ENCODE peak calls at places on chromosomes 12 and 14, in seven cellular contexts. F, U, Q, J, G, D and K are unnamed samples.

GRCh38 chr12:115667116-115667515 is 610.4 kb downstream of the MED13L start:
- DNase-seq in F (no peak), G (no peak), U (no peak), D (no peak), J (no peak), Q (no peak), K (no peak)

GRCh38 chr12:74317078-74317581 is 220.5 kb upstream of the ATXN7L3B start:
- DNase-seq in U (no peak), G (peak; percentile 64), J (peak; percentile 28), F (no peak), Q (no peak), D (peak; percentile 47), K (peak; percentile 72)

GRCh38 chr14:59631237-59631636 is 54.6 kb upstream of the CCDC175 start:
- DNase-seq in G (no peak), F (no peak), J (peak; percentile 21), U (no peak), Q (no peak), D (peak; percentile 55), K (peak; percentile 2)

GRCh38 chr12:20212036-20212435 is 156.3 kb upstream of the PDE3A start:
- DNase-seq in D (no peak), J (no peak), G (no peak), F (no peak), U (no peak), Q (no peak), K (peak; percentile 72)

GRCh38 chr12:79373896-79374499 is 316.8 kb downstream of the PAWR start:
- DNase-seq in Q (peak; percentile 37), J (peak; percentile 45), D (peak; percentile 70), U (no peak), F (peak; percentile 30), G (no peak), K (peak; percentile 38)

GRCh38 chr12:130514149-130514551 is 176.5 kb downstream of the PIWIL1 start:
- DNase-seq in G (no peak), D (peak; percentile 57), J (no peak), U (no peak), Q (no peak), F (no peak), K (no peak)

GRCh38 chr12:64042901-64043300 is 179.2 kb downstream of the KICS2 start:
- DNase-seq in U (no peak), G (no peak), D (no peak), Q (no peak), F (no peak), J (no peak), K (peak; percentile 81)

GRCh38 chr14:68984686-68985085 is 5.6 kb upstream of the ACTN1 start:
- DNase-seq in D (no peak), J (no peak), Q (no peak), G (no peak), U (no peak), F (no peak), K (no peak)

GRCh38 chr12:66061076-66061475 is 69.5 kb downstream of the LLPH start:
- DNase-seq in J (no peak), D (no peak), Q (no peak), U (no peak), G (no peak), F (no peak), K (no peak)

GRCh38 chr12:53743277-53744129 is 8.3 kb downstream of the CISTR start:
- DNase-seq in J (peak; percentile 73), Q (peak; percentile 64), D (peak; percentile 86), U (no peak), F (peak; percentile 76), G (peak; percentile 72), K (peak; percentile 64)

GRCh38 chr14:103488071-103488470 is 34.6 kb downstream of the CKB start:
- DNase-seq in F (no peak), Q (no peak), D (no peak), J (no peak), G (no peak), U (no peak), K (no peak)

GRCh38 chr14:93073833-93074769 is 41.6 kb downstream of the ITPK1 start:
- DNase-seq in J (peak; percentile 53), U (peak; percentile 73), F (no peak), D (no peak), G (peak; percentile 84), Q (no peak), K (peak; percentile 70)

GRCh38 chr12:100484178-100484886 is 10.7 kb downstream of the NR1H4 start:
- DNase-seq in J (no peak), F (no peak), G (no peak), D (no peak), Q (no peak), U (no peak), K (no peak)

GRCh38 chr14:102922490-102923200 is at the start of gene AMN:
- DNase-seq in J (no peak), F (no peak), Q (no peak), D (peak; percentile 76), G (no peak), U (peak; percentile 42), K (peak; percentile 21)

GRCh38 chr12:32662665-32663064 is 16.4 kb upstream of the DNM1L start:
- DNase-seq in D (no peak), F (no peak), U (no peak), Q (no peak), G (no peak), J (no peak), K (no peak)

GRCh38 chr12:47781479-47782371 is 8.7 kb downstream of the SLC48A1 start:
- DNase-seq in D (no peak), Q (no peak), G (peak; percentile 47), J (no peak), U (no peak), F (no peak), K (no peak)

GRCh38 chr14:34615507-34615906 is 14.4 kb downstream of the SNX6 start:
- DNase-seq in J (no peak), D (no peak), F (no peak), U (no peak), G (no peak), Q (no peak), K (no peak)

GRCh38 chr12:107522692-107523477 is 162.7 kb upstream of the PWP1 start:
- DNase-seq in G (no peak), Q (no peak), J (no peak), U (no peak), F (no peak), D (peak; percentile 59), K (no peak)

GRCh38 chr12:25236190-25236589 is 14.5 kb downstream of the KRAS start:
- DNase-seq in J (no peak), F (no peak), Q (no peak), G (peak; percentile 49), D (no peak), U (no peak), K (peak; percentile 20)

GRCh38 chr14:68144051-68144681 is 324.6 kb downstream of the RAD51B start:
- DNase-seq in U (no peak), G (no peak), J (no peak), F (no peak), D (no peak), Q (no peak), K (no peak)